ENCODE peak calls at places on chromosomes 1 and 21, in five cellular contexts. R, C, W, Z and I are unnamed samples.

GRCh38 chr1:11530731-11531311 is 51.9 kb downstream of the DISP3 start:
- DNase-seq in R (no peak), Z (no peak), W (no peak), C (no peak), I (no peak)

GRCh38 chr1:14952626-14953314 is 200.8 kb upstream of the TMEM51 start:
- DNase-seq in Z (no peak), R (no peak), C (no peak), W (no peak), I (peak; percentile 20)

GRCh38 chr1:66156144-66156543 is 363.4 kb downstream of the PDE4B start:
- DNase-seq in C (no peak), W (no peak), Z (no peak), R (no peak), I (no peak)

GRCh38 chr1:28064064-28064463 is 24.3 kb downstream of the EYA3 start:
- DNase-seq in R (peak; percentile 56), Z (peak; percentile 26), C (no peak), W (no peak), I (peak; percentile 19)

GRCh38 chr21:39601194-39601940 is 11.4 kb upstream of the B3GALT5 start:
- DNase-seq in R (no peak), C (no peak), W (no peak), Z (no peak), I (no peak)

GRCh38 chr1:101974599-101975225 is 22.0 kb downstream of the OLFM3 start:
- DNase-seq in Z (no peak), C (no peak), W (no peak), R (no peak), I (no peak)

GRCh38 chr1:45723248-45723930 is 27.1 kb downstream of the IPP start:
- DNase-seq in Z (no peak), W (no peak), R (no peak), C (no peak), I (no peak)

GRCh38 chr21:35197191-35197590 is 148.1 kb upstream of the RUNX1 start:
- DNase-seq in R (no peak), Z (no peak), C (no peak), W (no peak), I (no peak)

GRCh38 chr1:217630711-217631591 is at the start of the genes GPATCH2 and SPATA17:
- DNase-seq in W (peak; percentile 66), Z (peak; percentile 95), R (peak; percentile 93), C (peak; percentile 14), I (peak; percentile 93)
- TF ChIP-seq CTCF in W (no peak), Z (peak; percentile 34), R (no peak), C (peak; percentile 0), I (peak; percentile 38)

DNA sequence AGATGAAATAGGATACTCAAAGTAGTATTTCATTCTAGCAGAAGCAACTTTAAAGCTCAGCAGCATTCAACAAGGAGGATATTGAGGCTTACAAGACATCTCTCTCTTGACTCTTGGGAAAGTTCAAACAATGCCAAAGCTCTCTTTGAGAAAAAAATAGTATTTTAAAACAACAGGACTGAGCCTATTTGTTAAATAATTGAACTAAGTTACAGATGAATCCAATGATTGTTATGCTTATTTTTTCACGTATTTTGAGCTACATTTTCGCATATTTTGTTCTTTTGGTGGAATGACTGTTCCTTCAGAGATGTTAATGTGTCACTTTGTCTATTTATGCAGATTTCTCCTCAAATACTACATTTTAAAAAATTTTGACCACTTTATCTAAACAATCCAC is 200.7 kb downstream of the KCTD3 start:
- DNase-seq in R (no peak), W (no peak), C (no peak), Z (no peak), I (no peak)
- H3K4me3 ChIP-seq in R (no peak overlapping the region), W (no peak overlapping the region), C (no peak overlapping the region), Z (no peak overlapping the region), I (no peak overlapping the region)

GRCh38 chr1:179253286-179253972 is 24.0 kb upstream of the ABL2 start:
- DNase-seq in Z (peak; percentile 59), R (peak; percentile 52), C (no peak), W (no peak), I (peak; percentile 33)
- TF ChIP-seq CTCF in Z (no peak), R (no peak), C (no peak), W (no peak), I (no peak)

DNA sequence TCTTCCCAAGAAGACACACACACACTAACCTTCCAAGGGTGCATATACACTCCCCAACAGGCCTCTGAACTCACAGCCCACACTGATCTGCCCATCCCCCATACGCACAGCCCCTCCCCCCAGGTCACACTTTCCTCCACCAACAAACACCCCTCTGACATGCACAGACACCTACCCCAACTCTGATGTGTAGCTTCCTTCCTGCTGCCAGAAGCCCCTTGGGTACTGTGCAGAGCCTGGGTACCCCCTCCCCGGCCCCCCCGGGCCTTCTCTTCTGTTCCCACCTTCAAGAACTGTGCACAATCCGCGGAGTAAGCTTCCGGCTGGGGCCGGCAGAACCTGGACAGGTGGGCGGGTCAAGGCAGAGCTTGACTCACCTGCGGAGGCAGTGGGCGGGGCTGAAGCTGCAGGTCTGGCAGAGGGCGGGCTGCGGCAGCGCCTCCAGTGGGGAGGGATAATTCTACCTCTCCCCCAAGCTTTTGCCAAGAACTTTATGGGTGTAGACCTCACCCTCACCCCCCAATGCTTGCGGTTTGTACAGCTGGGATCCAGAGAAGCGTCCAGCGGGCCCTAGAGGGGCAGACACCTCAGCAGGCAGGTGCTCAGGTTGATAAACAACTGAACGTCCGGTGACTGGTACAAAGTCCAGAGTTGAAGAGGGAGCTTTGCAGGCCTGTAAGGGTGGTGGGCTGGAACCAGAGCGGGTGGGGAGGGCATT is at the start of gene C1orf210:
- DNase-seq in W (peak; percentile 54), Z (no peak), R (no peak), C (no peak), I (no peak)
- H3K4me3 ChIP-seq in W (no peak within 1 kb of the TSS), Z (no peak within 1 kb of the TSS), R (no peak within 1 kb of the TSS), C (peak within 1 kb of the TSS; percentile 47), I (no peak within 1 kb of the TSS)

GRCh38 chr1:213569816-213570150 is 418.0 kb upstream of the PROX1 start:
- DNase-seq in R (no peak), C (no peak), W (no peak), Z (no peak), I (no peak)

GRCh38 chr1:213561870-213562269 is 425.9 kb upstream of the PROX1 start:
- DNase-seq in R (no peak), Z (no peak), C (no peak), W (no peak), I (no peak)

GRCh38 chr1:213560226-213560625 is 427.5 kb upstream of the PROX1 start:
- DNase-seq in Z (no peak), R (no peak), C (no peak), W (no peak), I (no peak)

GRCh38 chr1:213568929-213569815 is 418.6 kb upstream of the PROX1 start:
- DNase-seq in Z (no peak), W (no peak), R (no peak), C (no peak), I (no peak)

DNA sequence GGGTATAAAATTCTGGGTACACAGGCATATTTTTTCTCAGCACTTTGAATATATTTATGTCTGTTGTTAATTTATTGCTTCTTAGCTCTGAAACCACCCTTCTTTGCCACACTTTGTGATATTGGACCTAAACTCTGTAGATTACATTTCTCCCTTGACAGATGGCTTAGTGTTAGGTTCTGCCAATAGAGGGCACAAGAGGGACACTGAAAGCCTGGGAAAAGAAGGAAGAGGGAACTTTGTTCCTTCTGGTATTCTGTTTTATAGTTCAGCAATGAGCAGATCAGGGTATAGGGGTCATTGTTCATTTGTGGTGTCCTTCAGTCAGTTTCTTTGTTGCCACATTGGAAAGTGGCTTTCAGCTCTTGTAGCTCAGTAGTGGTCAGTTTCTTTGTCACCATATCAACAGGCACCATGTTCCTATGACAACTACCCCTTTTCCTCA is 423.5 kb upstream of the PROX1 start:
- DNase-seq in Z (no peak), R (no peak), C (no peak), W (no peak), I (no peak)
- TF ChIP-seq CTCF in Z (peak; percentile 26), R (peak; percentile 7), C (no peak), W (no peak), I (no peak)